ENCODE peak calls at places on chromosomes 11 and 22, in six cellular contexts. F is Calu3; N is endothelial cell; O is type B pancreatic cell; C is CD4-positive, alpha-beta T cell; R is IMR-90. W is an unnamed sample.

GRCh38 chr11:130439160-130439519 is 9.3 kb upstream of the ADAMTS15 start:
- DNase-seq in N (no peak), R (no peak), F (no peak), C (no peak), O (no peak), W (no peak)

GRCh38 chr11:9231848-9232177 is 33.3 kb downstream of the DENND5A start:
- DNase-seq in R (peak), N (no peak), C (no peak), F (no peak), O (no peak), W (no peak)

GRCh38 chr11:116339306-116339705 is 433.5 kb downstream of the BUD13 start:
- DNase-seq in N (no peak), O (peak), F (no peak), C (no peak), R (no peak), W (no peak)

GRCh38 chr11:117668291-117668690 is 128.7 kb downstream of the DSCAML1 start:
- DNase-seq in R (no peak), C (no peak), O (no peak), F (no peak), N (no peak), W (no peak)

GRCh38 chr11:75563501-75563977 is 1.5 kb downstream of the SERPINH1 start:
- DNase-seq in R (no peak), N (no peak), O (no peak), F (no peak), C (no peak), W (no peak)

GRCh38 chr11:37142591-37142990 is 544.6 kb upstream of the RAG2 start:
- DNase-seq in F (no peak), R (no peak), N (no peak), O (no peak), C (no peak), W (no peak)

GRCh38 chr11:44617671-44618461 is 52.4 kb downstream of the CD82 start:
- DNase-seq in F (no peak), N (no peak), O (peak), R (no peak), C (no peak), W (no peak)

GRCh38 chr11:19829109-19829790 is 116.6 kb downstream of the NAV2 start:
- DNase-seq in N (no peak), O (no peak), F (peak), R (no peak), C (no peak), W (no peak)

GRCh38 chr11:64747961-64748715 is 4.2 kb upstream of the RASGRP2 start:
- DNase-seq in N (no peak), R (peak), C (no peak), F (no peak), O (no peak), W (no peak)

GRCh38 chr11:119029340-119030028 is 1.2 kb downstream of the SLC37A4 start:
- DNase-seq in N (no peak), O (no peak), R (no peak), C (no peak), F (peak), W (no peak)

GRCh38 chr11:112785104-112785503 is 176.1 kb upstream of the NCAM1 start:
- DNase-seq in F (peak), C (no peak), O (no peak), R (no peak), N (no peak), W (no peak)

GRCh38 chr22:31932863-31933262 is 11.5 kb upstream of the YWHAH start:
- DNase-seq in R (no peak), C (no peak), O (no peak), F (no peak), N (no peak), W (no peak)

GRCh38 chr22:44449683-44450425 is 48.2 kb downstream of the RTL6 start:
- DNase-seq in R (no peak), N (no peak), O (peak), C (no peak), F (no peak), W (no peak)

GRCh38 chr22:23438216-23438615 is 141.9 kb downstream of the IGLL1 start:
- DNase-seq in F (no peak), R (no peak), N (no peak), C (no peak), O (no peak), W (no peak)

GRCh38 chr11:26847459-26847858 is 125.6 kb upstream of the SLC5A12 start:
- DNase-seq in F (no peak), N (no peak), O (no peak), R (no peak), C (no peak), W (no peak)

GRCh38 chr22:19966908-19967750 is 25.5 kb upstream of the TXNRD2 start:
- DNase-seq in R (no peak), O (no peak), N (no peak), C (no peak), F (no peak), W (no peak)

GRCh38 chr11:76293189-76293631 is 86.9 kb upstream of the WNT11 start:
- DNase-seq in C (no peak), F (no peak), R (no peak), O (no peak), N (no peak), W (no peak)

GRCh38 chr11:34631297-34631696 is 10.4 kb downstream of the EHF start:
- DNase-seq in F (no peak), C (no peak), R (no peak), O (no peak), N (no peak), W (no peak)

GRCh38 chr11:114027941-114028340 is 31.6 kb upstream of the ZBTB16 start:
- DNase-seq in C (no peak), N (no peak), O (no peak), F (no peak), R (no peak), W (no peak)

GRCh38 chr11:57213282-57214086 is 23.6 kb downstream of the APLNR start:
- DNase-seq in C (no peak), N (peak), F (no peak), O (no peak), R (peak), W (no peak)

GRCh38 chr22:45905924-45906865 is 70.8 kb downstream of the WNT7B start:
- DNase-seq in O (no peak), R (peak), N (no peak), C (no peak), F (no peak), W (no peak)

GRCh38 chr22:40015346-40015976 is 20.7 kb downstream of the FAM83F start:
- DNase-seq in C (no peak), O (no peak), F (no peak), R (no peak), N (no peak), W (no peak)
- TF ChIP-seq CTCF in C (no peak), O (no peak), F (no peak), R (no peak), N (no peak), W (no peak)

GRCh38 chr11:105862736-105863367 is 159.2 kb downstream of the MSANTD4 start:
- DNase-seq in C (no peak), R (peak), F (peak), N (no peak), O (no peak), W (no peak)
- TF ChIP-seq CTCF in C (peak), R (peak), F (no peak), N (peak), O (peak), W (no peak)

GRCh38 chr11:440065-441042 is 1.5 kb downstream of the ANO9 start:
- DNase-seq in N (no peak), C (no peak), O (no peak), R (no peak), F (no peak), W (no peak)
- TF ChIP-seq CTCF in N (no peak), C (no peak), O (no peak), R (peak), F (no peak), W (no peak)

GRCh38 chr22:25764270-25765015 is 22.5 kb downstream of the MYO18B start:
- DNase-seq in N (no peak), O (no peak), F (no peak), R (no peak), C (no peak), W (no peak)
- TF ChIP-seq CTCF in N (no peak), O (no peak), F (no peak), R (no peak), C (no peak), W (no peak)

DNA sequence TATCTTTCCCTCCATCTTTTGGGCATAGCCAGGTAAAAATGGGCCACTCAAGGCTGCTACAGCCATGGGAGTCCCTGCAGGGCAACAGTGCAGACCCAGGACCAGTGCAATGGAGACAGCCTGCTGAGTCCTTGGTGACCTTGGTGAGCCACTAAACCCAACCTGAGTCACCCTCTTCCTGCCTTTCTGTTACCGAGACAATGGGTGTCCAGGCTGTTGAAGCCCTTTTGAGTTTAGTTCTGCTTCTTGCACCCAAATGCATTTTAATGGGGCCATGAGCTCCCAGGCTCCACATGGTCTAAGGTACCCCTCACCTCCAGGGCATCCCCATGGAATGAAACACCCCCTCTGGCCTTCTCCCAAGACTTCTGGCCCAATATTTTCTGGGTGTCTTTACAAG is 874 bp upstream of the PLAAT4 start:
- DNase-seq in F (no peak), C (no peak), N (no peak), R (no peak), O (no peak), W (no peak)
- TF ChIP-seq CTCF in F (no peak), C (no peak), N (no peak), R (no peak), O (no peak), W (no peak)

DNA sequence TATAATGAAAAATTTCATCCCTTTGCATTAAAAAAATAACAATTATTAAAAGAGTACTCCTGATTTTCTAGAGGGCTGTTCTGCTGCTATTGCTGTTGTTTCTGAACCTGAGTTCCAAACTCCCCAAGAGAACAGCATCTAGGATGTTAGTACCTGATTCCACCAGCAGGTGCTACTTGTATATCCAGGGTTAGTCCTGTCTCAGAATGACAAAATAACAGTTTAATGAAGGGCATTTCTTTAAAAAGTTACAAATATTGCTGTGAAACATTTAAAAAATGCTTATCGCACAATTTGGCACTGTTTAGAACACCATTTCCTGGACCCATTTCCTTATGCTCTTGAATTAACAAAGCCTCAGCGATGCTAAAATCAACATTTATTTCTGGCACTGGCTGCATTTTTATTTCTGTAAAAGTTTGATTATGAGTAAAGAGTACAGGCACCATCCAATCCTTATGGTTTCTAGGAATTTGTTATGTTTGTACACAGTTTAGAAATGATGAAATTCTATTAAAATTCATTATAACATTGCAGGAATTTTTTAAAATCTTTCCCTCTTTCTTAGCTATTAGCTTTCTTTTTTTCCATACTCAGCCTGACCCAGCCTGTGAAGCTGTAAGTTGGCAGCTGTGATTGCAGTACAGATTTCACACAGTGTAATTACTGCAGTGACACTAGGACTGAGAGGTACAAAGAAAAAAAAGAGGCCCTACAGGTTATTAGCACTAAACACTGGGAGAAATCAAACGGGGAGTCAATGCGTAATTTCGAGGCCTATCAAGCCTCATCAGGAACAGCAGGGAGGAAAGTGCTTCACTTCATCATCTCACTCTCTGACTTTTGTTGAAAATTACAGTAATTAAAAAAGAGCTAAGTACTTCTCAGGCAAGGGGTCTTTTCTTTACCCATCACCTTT is 208.8 kb downstream of the DCDC1 start:
- DNase-seq in C (no peak), R (no peak), O (no peak), F (no peak), N (peak), W (no peak)
- TF ChIP-seq CTCF in C (no peak), R (no peak), O (peak), F (peak), N (peak), W (no peak)

GRCh38 chr11:126059238-126059761 is 3.4 kb downstream of the CDON start:
- DNase-seq in C (no peak), N (no peak), O (no peak), R (no peak), F (no peak), W (no peak)

GRCh38 chr11:126060651-126061220 is 1.9 kb downstream of the CDON start:
- DNase-seq in O (no peak), R (no peak), C (no peak), N (no peak), F (no peak), W (no peak)

GRCh38 chr11:126063510-126063858 is 818 bp upstream of the CDON start:
- DNase-seq in N (no peak), F (no peak), C (no peak), R (no peak), O (no peak), W (no peak)

GRCh38 chr11:126061707-126062678 is 673 bp downstream of the CDON start:
- DNase-seq in N (peak), C (no peak), O (peak), F (peak), R (peak), W (no peak)

GRCh38 chr11:126062679-126063509 is at the start of gene CDON:
- DNase-seq in N (peak), R (peak), O (peak), F (peak), C (peak), W (peak)
- TF ChIP-seq CTCF in N (no peak), R (peak), O (no peak), F (no peak), C (no peak), W (no peak)

DNA sequence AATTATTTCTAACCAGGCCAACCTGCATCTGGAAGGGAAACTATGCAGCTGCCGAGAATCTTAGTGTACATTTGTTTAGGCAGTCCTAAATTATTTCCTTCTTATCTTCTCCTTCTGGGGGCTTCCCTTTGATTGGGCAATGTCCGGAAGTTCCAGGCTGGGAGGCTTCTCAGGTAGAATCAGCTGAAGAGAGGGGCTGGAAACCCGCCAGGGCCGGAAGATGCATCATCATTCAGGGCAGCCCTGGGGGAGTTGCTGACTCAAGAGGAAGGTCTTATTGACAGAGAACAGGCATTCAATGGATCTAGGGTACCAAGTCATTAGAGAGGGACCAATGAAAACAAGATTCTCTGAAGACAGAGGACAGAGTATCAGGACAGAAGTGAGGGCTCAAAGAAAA is 150.7 kb downstream of the BLID start:
- DNase-seq in C (no peak), R (peak), N (no peak), O (no peak), F (no peak), W (peak)
- TF ChIP-seq CTCF in C (no peak), R (no peak), N (no peak), O (no peak), F (no peak), W (no peak)

DNA sequence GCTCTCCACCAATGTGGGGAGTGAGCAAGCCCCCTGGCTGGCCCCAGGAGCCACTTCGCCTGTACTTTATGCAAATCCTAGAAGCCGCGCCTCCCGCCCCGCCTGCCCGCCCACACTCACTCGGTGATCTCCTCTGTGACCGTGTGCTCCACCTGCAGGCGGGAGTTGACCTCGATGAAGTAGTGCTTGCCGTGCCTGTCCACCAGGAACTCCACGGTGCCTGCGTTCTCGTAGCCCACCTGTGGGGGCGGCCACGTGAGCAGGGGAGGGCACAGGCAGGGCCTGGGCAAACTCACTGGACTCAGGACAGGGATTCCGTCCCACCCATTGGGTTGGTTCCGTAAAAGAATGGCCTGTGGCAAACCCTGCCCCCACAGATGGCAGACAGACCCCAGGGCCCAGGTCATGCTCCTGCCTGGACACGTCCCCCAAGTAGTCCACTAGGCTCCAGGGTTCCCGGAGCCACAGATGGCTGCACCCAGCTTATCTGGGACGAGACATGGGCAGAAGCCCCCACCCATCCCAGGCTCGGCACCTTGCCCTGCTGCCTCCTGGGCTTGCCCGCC is 11.9 kb downstream of the LRFN4 start:
- DNase-seq in N (peak), R (no peak), O (no peak), C (peak), F (peak), W (no peak)
- TF ChIP-seq CTCF in N (peak), R (no peak), O (peak), C (peak), F (no peak), W (no peak)